ENCODE peak calls at places on chromosomes 5 and 9, in five cellular contexts. H is G401, W is BJ, B is neural crest cell, G is posterior cingulate gyrus. J is an unnamed sample.

GRCh38 chr9:130667117-130667430 is 2.7 kb downstream of the PRDM12 start:
- DNase-seq in W (no peak), B (no peak), G (no peak), H (no peak), J (no peak)

GRCh38 chr9:129514891-129515290 is 106.0 kb downstream of the C9orf50 start:
- DNase-seq in B (no peak), W (no peak), H (no peak), G (no peak), J (no peak)

GRCh38 chr9:111896942-111897830 is 572 bp downstream of the UGCG start:
- DNase-seq in B (peak; percentile 52), G (no peak), W (no peak), H (peak; percentile 65), J (no peak)

GRCh38 chr5:94181940-94182339 is 436.5 kb downstream of the KIAA0825 start:
- DNase-seq in H (peak; percentile 5), B (no peak), W (no peak), G (no peak), J (no peak)

GRCh38 chr9:134488251-134488900 is 153.2 kb upstream of the COL5A1 start:
- DNase-seq in B (no peak), H (no peak), G (no peak), W (peak; percentile 37), J (no peak)

GRCh38 chr9:27614551-27614950 is 41.3 kb upstream of the C9orf72 start:
- DNase-seq in G (no peak), H (no peak), W (no peak), B (no peak), J (no peak)

GRCh38 chr9:37944671-37945481 is 40.9 kb upstream of the SLC25A51 start:
- DNase-seq in G (no peak), B (no peak), W (no peak), H (no peak), J (no peak)

GRCh38 chr5:10761842-10762165 is 770 bp upstream of the DAP start:
- DNase-seq in G (no peak), B (no peak), H (peak; percentile 27), W (no peak), J (no peak)

GRCh38 chr9:69207503-69207902 is 33.4 kb downstream of the TJP2 start:
- DNase-seq in G (no peak), W (no peak), H (peak; percentile 60), B (no peak), J (no peak)

GRCh38 chr5:140358738-140359310 is 1.2 kb upstream of the SLC4A9 start:
- DNase-seq in G (no peak), W (no peak), B (no peak), H (peak; percentile 34), J (no peak)

GRCh38 chr5:35159370-35159742 is 70.9 kb downstream of the PRLR start:
- DNase-seq in B (no peak), G (no peak), H (no peak), W (no peak), J (peak; percentile 43)

GRCh38 chr9:112252194-112252593 is 77.1 kb upstream of the SUSD1 start:
- DNase-seq in H (no peak), G (no peak), W (no peak), B (no peak), J (no peak)

GRCh38 chr5:56514246-56514645 is 281.1 kb upstream of the ANKRD55 start:
- DNase-seq in B (no peak), H (no peak), G (no peak), W (no peak), J (no peak)

GRCh38 chr5:43275391-43275790 is 37.8 kb downstream of the HMGCS1 start:
- DNase-seq in G (no peak), B (no peak), H (no peak), W (no peak), J (no peak)

GRCh38 chr5:67636091-67636490 is 439.5 kb upstream of the CD180 start:
- DNase-seq in H (peak; percentile 83), B (no peak), G (peak; percentile 19), W (no peak), J (no peak)

GRCh38 chr5:775960-776861 is 8.3 kb downstream of the ZDHHC11B start:
- DNase-seq in B (no peak), G (no peak), W (no peak), H (no peak), J (no peak)

GRCh38 chr5:145072880-145073279 is 762.3 kb downstream of the PRELID2 start:
- DNase-seq in H (no peak), W (no peak), B (no peak), G (no peak), J (peak; percentile 35)

GRCh38 chr5:134458234-134458633 is 46.6 kb upstream of the CDKN2AIPNL start:
- DNase-seq in W (no peak), H (no peak), G (no peak), B (no peak), J (no peak)

GRCh38 chr5:53069626-53070025 is 39.9 kb downstream of the MOCS2 start:
- DNase-seq in H (peak; percentile 29), W (peak; percentile 17), B (no peak), G (no peak), J (no peak)

GRCh38 chr5:102583663-102584062 is 84.9 kb upstream of the SLCO6A1 start:
- DNase-seq in B (no peak), G (no peak), W (no peak), H (peak; percentile 60), J (peak; percentile 96)

GRCh38 chr5:57113486-57113885 is 60.4 kb upstream of the GPBP1 start:
- DNase-seq in B (no peak), H (no peak), G (no peak), W (no peak), J (no peak)

GRCh38 chr5:77923666-77924065 is 147.5 kb upstream of the TBCA start:
- DNase-seq in W (no peak), H (no peak), G (no peak), B (no peak), J (no peak)

GRCh38 chr9:112200699-112201098 is 25.6 kb upstream of the SUSD1 start:
- DNase-seq in B (no peak), H (no peak), W (no peak), G (no peak), J (no peak)

GRCh38 chr5:158801286-158801685 is 298.4 kb downstream of the EBF1 start:
- DNase-seq in W (no peak), B (no peak), H (no peak), G (no peak), J (no peak)

J was measured in NCI-H446 treated with DMSO at 0.1 percent for 48 hours.